ENCODE peak calls at places on chromosomes 1 and 21, in eight cellular contexts. One of them, this sample, is unnamed.

GRCh38 chr1:19084206-19084738 is 125.8 kb downstream of the UBR4 start:
- DNase-seq in activated T-cell treated with anti-CD3 and anti-CD28 coated beads, Interleukin-2, amount 50 U/mL, for 4 hours: no peak
- DNase-seq in left cardiac atrium: no peak
- DNase-seq in Kasumi-1: no peak
- DNase-seq in germinal center: no peak
- DNase-seq in activated naive CD4-positive, alpha-beta T cell treated with Interleukin-2 at 50 U/mL for 16 hours: no peak
- DNase-seq in CD8-positive, alpha-beta T cell: no peak
- DNase-seq in stimulated activated naive CD4-positive, alpha-beta T cell treated with Interleukin-2 at 50 U/mL for 16 hours: no peak
- DNase-seq in this sample: no peak

GRCh38 chr1:14037101-14037807 is 337.3 kb downstream of the PRDM2 start:
- DNase-seq in activated T-cell treated with anti-CD3 and anti-CD28 coated beads, Interleukin-2, amount 50 U/mL, for 4 hours: no peak
- DNase-seq in left cardiac atrium: no peak
- DNase-seq in Kasumi-1: no peak
- DNase-seq in germinal center: no peak
- DNase-seq in activated naive CD4-positive, alpha-beta T cell treated with Interleukin-2 at 50 U/mL for 16 hours: no peak
- DNase-seq in CD8-positive, alpha-beta T cell: no peak
- DNase-seq in stimulated activated naive CD4-positive, alpha-beta T cell treated with Interleukin-2 at 50 U/mL for 16 hours: no peak
- DNase-seq in this sample: no peak

GRCh38 chr1:180270767-180271639 is 40.9 kb downstream of the LHX4 start:
- DNase-seq in activated T-cell treated with anti-CD3 and anti-CD28 coated beads, Interleukin-2, amount 50 U/mL, for 4 hours: no peak
- DNase-seq in left cardiac atrium: no peak
- DNase-seq in Kasumi-1: no peak
- DNase-seq in germinal center: no peak
- DNase-seq in activated naive CD4-positive, alpha-beta T cell treated with Interleukin-2 at 50 U/mL for 16 hours: no peak
- DNase-seq in CD8-positive, alpha-beta T cell: no peak
- DNase-seq in stimulated activated naive CD4-positive, alpha-beta T cell treated with Interleukin-2 at 50 U/mL for 16 hours: no peak
- DNase-seq in this sample: no peak

GRCh38 chr1:247297263-247298123 is 34.2 kb downstream of the ZNF496 start:
- DNase-seq in activated T-cell treated with anti-CD3 and anti-CD28 coated beads, Interleukin-2, amount 50 U/mL, for 4 hours: no peak
- DNase-seq in left cardiac atrium: no peak
- DNase-seq in Kasumi-1: no peak
- DNase-seq in germinal center: no peak
- DNase-seq in activated naive CD4-positive, alpha-beta T cell treated with Interleukin-2 at 50 U/mL for 16 hours: no peak
- DNase-seq in CD8-positive, alpha-beta T cell: no peak
- DNase-seq in stimulated activated naive CD4-positive, alpha-beta T cell treated with Interleukin-2 at 50 U/mL for 16 hours: no peak
- DNase-seq in this sample: no peak

GRCh38 chr1:40661678-40662077 is 3.8 kb downstream of the RIMS3 start:
- DNase-seq in activated T-cell treated with anti-CD3 and anti-CD28 coated beads, Interleukin-2, amount 50 U/mL, for 4 hours: no peak
- DNase-seq in left cardiac atrium: no peak
- DNase-seq in Kasumi-1: no peak
- DNase-seq in germinal center: no peak
- DNase-seq in activated naive CD4-positive, alpha-beta T cell treated with Interleukin-2 at 50 U/mL for 16 hours: no peak
- DNase-seq in CD8-positive, alpha-beta T cell: no peak
- DNase-seq in stimulated activated naive CD4-positive, alpha-beta T cell treated with Interleukin-2 at 50 U/mL for 16 hours: no peak
- DNase-seq in this sample: no peak

GRCh38 chr1:69814926-69815325 is 247.2 kb downstream of the LRRC7 start:
- DNase-seq in activated T-cell treated with anti-CD3 and anti-CD28 coated beads, Interleukin-2, amount 50 U/mL, for 4 hours: no peak
- DNase-seq in left cardiac atrium: no peak
- DNase-seq in Kasumi-1: no peak
- DNase-seq in germinal center: no peak
- DNase-seq in activated naive CD4-positive, alpha-beta T cell treated with Interleukin-2 at 50 U/mL for 16 hours: no peak
- DNase-seq in CD8-positive, alpha-beta T cell: no peak
- DNase-seq in stimulated activated naive CD4-positive, alpha-beta T cell treated with Interleukin-2 at 50 U/mL for 16 hours: no peak
- DNase-seq in this sample: no peak

GRCh38 chr1:9413143-9413876 is 120.6 kb downstream of the SPSB1 start:
- DNase-seq in activated T-cell treated with anti-CD3 and anti-CD28 coated beads, Interleukin-2, amount 50 U/mL, for 4 hours: peak; percentile 26
- DNase-seq in left cardiac atrium: peak; percentile 64
- DNase-seq in Kasumi-1: no peak
- DNase-seq in germinal center: peak; percentile 84
- DNase-seq in activated naive CD4-positive, alpha-beta T cell treated with Interleukin-2 at 50 U/mL for 16 hours: peak; percentile 72
- DNase-seq in CD8-positive, alpha-beta T cell: no peak
- DNase-seq in stimulated activated naive CD4-positive, alpha-beta T cell treated with Interleukin-2 at 50 U/mL for 16 hours: peak; percentile 79
- DNase-seq in this sample: peak; percentile 83

GRCh38 chr1:212224102-212224501 is 61.1 kb upstream of the PPP2R5A start:
- DNase-seq in activated T-cell treated with anti-CD3 and anti-CD28 coated beads, Interleukin-2, amount 50 U/mL, for 4 hours: no peak
- DNase-seq in left cardiac atrium: no peak
- DNase-seq in Kasumi-1: no peak
- DNase-seq in germinal center: no peak
- DNase-seq in activated naive CD4-positive, alpha-beta T cell treated with Interleukin-2 at 50 U/mL for 16 hours: no peak
- DNase-seq in CD8-positive, alpha-beta T cell: no peak
- DNase-seq in stimulated activated naive CD4-positive, alpha-beta T cell treated with Interleukin-2 at 50 U/mL for 16 hours: no peak
- DNase-seq in this sample: no peak

GRCh38 chr21:44275041-44275440 is 10.6 kb upstream of the AIRE start:
- DNase-seq in activated T-cell treated with anti-CD3 and anti-CD28 coated beads, Interleukin-2, amount 50 U/mL, for 4 hours: no peak
- DNase-seq in left cardiac atrium: peak; percentile 3
- DNase-seq in Kasumi-1: no peak
- DNase-seq in germinal center: no peak
- DNase-seq in activated naive CD4-positive, alpha-beta T cell treated with Interleukin-2 at 50 U/mL for 16 hours: no peak
- DNase-seq in CD8-positive, alpha-beta T cell: no peak
- DNase-seq in stimulated activated naive CD4-positive, alpha-beta T cell treated with Interleukin-2 at 50 U/mL for 16 hours: no peak
- DNase-seq in this sample: no peak

GRCh38 chr1:25973610-25974355 is 24.1 kb downstream of the PAFAH2 start:
- DNase-seq in activated T-cell treated with anti-CD3 and anti-CD28 coated beads, Interleukin-2, amount 50 U/mL, for 4 hours: no peak
- DNase-seq in left cardiac atrium: no peak
- DNase-seq in Kasumi-1: no peak
- DNase-seq in germinal center: no peak
- DNase-seq in activated naive CD4-positive, alpha-beta T cell treated with Interleukin-2 at 50 U/mL for 16 hours: no peak
- DNase-seq in CD8-positive, alpha-beta T cell: no peak
- DNase-seq in stimulated activated naive CD4-positive, alpha-beta T cell treated with Interleukin-2 at 50 U/mL for 16 hours: no peak
- DNase-seq in this sample: no peak

GRCh38 chr1:157170677-157171515 is 32.7 kb upstream of the ETV3 start:
- DNase-seq in activated T-cell treated with anti-CD3 and anti-CD28 coated beads, Interleukin-2, amount 50 U/mL, for 4 hours: peak; percentile 23
- DNase-seq in left cardiac atrium: no peak
- DNase-seq in Kasumi-1: peak; percentile 68
- DNase-seq in germinal center: peak; percentile 32
- DNase-seq in activated naive CD4-positive, alpha-beta T cell treated with Interleukin-2 at 50 U/mL for 16 hours: peak; percentile 31
- DNase-seq in CD8-positive, alpha-beta T cell: no peak
- DNase-seq in stimulated activated naive CD4-positive, alpha-beta T cell treated with Interleukin-2 at 50 U/mL for 16 hours: peak; percentile 9
- DNase-seq in this sample: no peak

GRCh38 chr1:170032531-170033295 is 41.8 kb downstream of the KIFAP3 start:
- DNase-seq in activated T-cell treated with anti-CD3 and anti-CD28 coated beads, Interleukin-2, amount 50 U/mL, for 4 hours: no peak
- DNase-seq in left cardiac atrium: no peak
- DNase-seq in Kasumi-1: no peak
- DNase-seq in germinal center: no peak
- DNase-seq in activated naive CD4-positive, alpha-beta T cell treated with Interleukin-2 at 50 U/mL for 16 hours: no peak
- DNase-seq in CD8-positive, alpha-beta T cell: no peak
- DNase-seq in stimulated activated naive CD4-positive, alpha-beta T cell treated with Interleukin-2 at 50 U/mL for 16 hours: no peak
- DNase-seq in this sample: peak; percentile 48